ENCODE peak calls at places on chromosomes 3 and 15, in nine cellular contexts. One of them, this sample, is unnamed.

GRCh38 chr3:84175449-84175848 is 783.3 kb upstream of the CADM2 start:
- DNase-seq in NCI-H774: no peak
- DNase-seq in fibroblast of gingiva: no peak
- DNase-seq in COR-L47: no peak
- DNase-seq in dermis blood vessel endothelial cell: no peak
- DNase-seq in GM20000: no peak
- DNase-seq in AG20443: no peak
- DNase-seq in RWPE1: no peak
- DNase-seq in LoVo: no peak
- DNase-seq in this sample: no peak

GRCh38 chr3:54897028-54897711 is 30.7 kb downstream of the LRTM1 start:
- DNase-seq in NCI-H774: no peak
- DNase-seq in fibroblast of gingiva: peak
- DNase-seq in COR-L47: no peak
- DNase-seq in dermis blood vessel endothelial cell: no peak
- DNase-seq in GM20000: no peak
- DNase-seq in AG20443: peak
- DNase-seq in RWPE1: no peak
- DNase-seq in LoVo: no peak
- DNase-seq in this sample: peak

GRCh38 chr3:107882881-107883280 is 207.9 kb downstream of the CD47 start:
- DNase-seq in NCI-H774: no peak
- DNase-seq in fibroblast of gingiva: no peak
- DNase-seq in COR-L47: no peak
- DNase-seq in dermis blood vessel endothelial cell: peak
- DNase-seq in GM20000: no peak
- DNase-seq in AG20443: no peak
- DNase-seq in RWPE1: no peak
- DNase-seq in LoVo: no peak
- DNase-seq in this sample: no peak

GRCh38 chr3:72177075-72178050 is 392.4 kb upstream of the PROK2 start:
- DNase-seq in NCI-H774: no peak
- DNase-seq in fibroblast of gingiva: peak
- DNase-seq in COR-L47: no peak
- DNase-seq in dermis blood vessel endothelial cell: peak
- DNase-seq in GM20000: peak
- DNase-seq in AG20443: peak
- DNase-seq in RWPE1: peak
- DNase-seq in LoVo: no peak
- DNase-seq in this sample: peak

GRCh38 chr3:37491343-37491742 is 317.0 kb upstream of the LRRFIP2 start:
- DNase-seq in NCI-H774: no peak
- DNase-seq in fibroblast of gingiva: no peak
- DNase-seq in COR-L47: no peak
- DNase-seq in dermis blood vessel endothelial cell: no peak
- DNase-seq in GM20000: no peak
- DNase-seq in AG20443: no peak
- DNase-seq in RWPE1: no peak
- DNase-seq in LoVo: no peak
- DNase-seq in this sample: no peak

GRCh38 chr3:31106204-31106603 is 211.7 kb upstream of the GADL1 start:
- DNase-seq in NCI-H774: no peak
- DNase-seq in fibroblast of gingiva: peak
- DNase-seq in COR-L47: no peak
- DNase-seq in dermis blood vessel endothelial cell: peak
- DNase-seq in GM20000: no peak
- DNase-seq in AG20443: peak
- DNase-seq in RWPE1: peak
- DNase-seq in LoVo: peak
- DNase-seq in this sample: peak

GRCh38 chr3:13574083-13574797 is 25.3 kb downstream of the FBLN2 start:
- DNase-seq in NCI-H774: no peak
- DNase-seq in fibroblast of gingiva: peak
- DNase-seq in COR-L47: no peak
- DNase-seq in dermis blood vessel endothelial cell: no peak
- DNase-seq in GM20000: no peak
- DNase-seq in AG20443: peak
- DNase-seq in RWPE1: no peak
- DNase-seq in LoVo: no peak
- DNase-seq in this sample: no peak

GRCh38 chr3:150763841-150764483 is 993 bp upstream of the SIAH2 start:
- DNase-seq in NCI-H774: peak
- DNase-seq in fibroblast of gingiva: peak
- DNase-seq in COR-L47: peak
- DNase-seq in dermis blood vessel endothelial cell: peak
- DNase-seq in GM20000: peak
- DNase-seq in AG20443: peak
- DNase-seq in RWPE1: peak
- DNase-seq in LoVo: peak
- DNase-seq in this sample: peak

GRCh38 chr3:36373084-36373483 is 7.2 kb upstream of the STAC start:
- DNase-seq in NCI-H774: no peak
- DNase-seq in fibroblast of gingiva: peak
- DNase-seq in COR-L47: no peak
- DNase-seq in dermis blood vessel endothelial cell: peak
- DNase-seq in GM20000: no peak
- DNase-seq in AG20443: peak
- DNase-seq in RWPE1: no peak
- DNase-seq in LoVo: no peak
- DNase-seq in this sample: peak

GRCh38 chr15:74988007-74988800 is 7.2 kb upstream of the SCAMP5 start:
- DNase-seq in NCI-H774: peak
- DNase-seq in fibroblast of gingiva: no peak
- DNase-seq in COR-L47: peak
- DNase-seq in dermis blood vessel endothelial cell: peak
- DNase-seq in GM20000: peak
- DNase-seq in AG20443: no peak
- DNase-seq in RWPE1: peak
- DNase-seq in LoVo: peak
- DNase-seq in this sample: peak